ENCODE peak calls at places on chromosomes 1 and 21, in six cellular contexts. I, Q, J, C, K and W are unnamed samples.
A peak's percentile ranks its signal among the peaks of the same experiment; 100 is the strongest.

GRCh38 chr21:29777155-29777554 is 162.6 kb downstream of the GRIK1 start:
- DNase-seq in I (no peak), Q (no peak), J (no peak), C (no peak), K (no peak), W (no peak)

GRCh38 chr1:214187933-214188332 is 93.0 kb upstream of the SMYD2 start:
- DNase-seq in I (no peak), Q (no peak), J (no peak), C (no peak), K (no peak), W (no peak)

GRCh38 chr1:217718873-217719272 is 87.7 kb downstream of the SPATA17 start:
- DNase-seq in I (no peak), Q (no peak), J (no peak), C (no peak), K (no peak), W (no peak)

GRCh38 chr1:21568006-21568746 is 59.0 kb downstream of the ALPL start:
- DNase-seq in I (no peak), Q (no peak), J (no peak), C (no peak), K (no peak), W (no peak)

GRCh38 chr1:156766288-156767100 is 841 bp upstream of the PRCC start:
- DNase-seq in I (no peak), Q (no peak), J (no peak), C (no peak), K (no peak), W (no peak)

GRCh38 chr1:107198581-107198980 is 57.7 kb downstream of the NTNG1 start:
- DNase-seq in I (no peak), Q (no peak), J (no peak), C (no peak), K (no peak), W (no peak)

GRCh38 chr21:35989185-35989735 is 71.1 kb downstream of the SETD4 start:
- DNase-seq in I (no peak), Q (no peak), J (peak; percentile 52), C (no peak), K (peak; percentile 79), W (no peak)

GRCh38 chr1:52455686-52456085 is 51.3 kb downstream of the PRPF38A start:
- DNase-seq in I (no peak), Q (no peak), J (no peak), C (no peak), K (no peak), W (no peak)

GRCh38 chr1:224873645-224874369 is 55.7 kb upstream of the DNAH14 start:
- DNase-seq in I (no peak), Q (no peak), J (no peak), C (no peak), K (no peak), W (peak; percentile 21)

GRCh38 chr1:219402925-219403324 is 210.0 kb downstream of the ZC3H11B start:
- DNase-seq in I (no peak), Q (no peak), J (no peak), C (no peak), K (no peak), W (no peak)

GRCh38 chr1:104190821-104191220 is 441.1 kb downstream of the AMY1C start:
- DNase-seq in I (no peak), Q (no peak), J (no peak), C (no peak), K (no peak), W (no peak)

DNA sequence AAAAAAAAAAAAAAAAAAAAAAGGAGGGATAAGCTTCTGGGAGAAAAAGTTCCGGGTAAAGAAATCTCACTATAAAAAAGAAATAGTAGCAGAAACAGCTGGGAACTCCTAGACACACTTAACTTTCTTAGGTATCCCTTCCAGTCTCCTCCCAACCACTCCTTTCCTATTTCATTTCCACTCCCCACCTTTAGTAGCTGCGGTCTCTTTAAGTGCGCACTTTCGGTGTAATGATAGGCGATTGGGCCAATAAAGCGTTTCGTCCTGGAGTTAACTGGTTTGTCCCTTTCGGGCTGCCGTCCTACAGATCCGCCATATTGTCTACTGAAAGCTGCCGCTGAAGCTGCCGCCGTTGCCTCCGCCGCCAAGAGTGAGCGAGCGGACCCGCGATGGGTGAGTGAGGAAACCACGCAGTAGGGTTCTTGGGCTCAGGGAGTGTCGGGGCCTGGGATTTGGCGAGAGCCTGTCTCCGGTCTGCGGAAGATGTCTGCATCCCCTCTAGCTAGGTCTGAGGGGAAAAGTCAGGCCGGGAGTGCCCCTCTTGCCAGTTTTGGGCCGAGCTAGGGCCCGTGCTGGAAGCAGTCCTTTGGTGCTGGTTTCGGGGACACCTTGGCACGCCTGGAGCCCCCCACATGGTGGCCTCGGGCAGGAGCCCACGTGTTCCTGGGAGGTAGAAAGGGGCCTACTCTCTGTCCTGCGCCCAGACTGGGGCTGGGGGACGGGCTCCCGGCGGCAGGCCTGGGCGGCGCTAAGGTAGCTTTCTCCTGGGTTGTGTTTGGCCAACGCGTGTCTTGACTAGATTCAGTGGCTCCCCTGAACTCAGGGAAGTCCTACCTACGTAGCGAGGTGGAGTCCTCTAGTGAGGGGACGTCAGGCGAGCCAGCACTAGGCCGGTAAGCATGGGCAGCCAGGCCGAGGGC is at the start of gene KPNA6:
- DNase-seq in I (peak; percentile 92), Q (peak; percentile 89), J (peak; percentile 93), C (peak; percentile 90), K (peak; percentile 88), W (peak; percentile 93)
- H3K36me3 ChIP-seq in I (no peaks in the 10 kb centered on the region), Q (no peaks in the 10 kb centered on the region), J (peaks cover under 1% of the 10 kb centered on the region), C (no peaks in the 10 kb centered on the region), K (peaks cover under 1% of the 10 kb centered on the region), W (no peaks in the 10 kb centered on the region)

GRCh38 chr1:11940260-11940921 is 5.9 kb downstream of the PLOD1 start:
- DNase-seq in I (no peak), Q (no peak), J (no peak), C (no peak), K (no peak), W (peak; percentile 36)
- H3K36me3 ChIP-seq in I (no peaks in the 10 kb centered on the region), Q (no peaks in the 10 kb centered on the region), J (peaks cover 9% of the 10 kb centered on the region), C (no peaks in the 10 kb centered on the region), K (no peaks in the 10 kb centered on the region), W (no peaks in the 10 kb centered on the region)

GRCh38 chr21:33762798-33763572 is 120.7 kb downstream of the ITSN1 start:
- DNase-seq in I (no peak), Q (no peak), J (no peak), C (no peak), K (no peak), W (no peak)
- H3K36me3 ChIP-seq in I (no peaks in the 10 kb centered on the region), Q (no peaks in the 10 kb centered on the region), J (peaks cover 28% of the 10 kb centered on the region), C (no peaks in the 10 kb centered on the region), K (peaks cover 25% of the 10 kb centered on the region), W (no peaks in the 10 kb centered on the region)

GRCh38 chr1:43592974-43593683 is 56.8 kb upstream of the KDM4A start:
- DNase-seq in I (no peak), Q (no peak), J (no peak), C (no peak), K (no peak), W (no peak)
- H3K36me3 ChIP-seq in I (peaks cover 2% of the 10 kb centered on the region), Q (no peaks in the 10 kb centered on the region), J (no peaks in the 10 kb centered on the region), C (no peaks in the 10 kb centered on the region), K (peaks cover 87% of the 10 kb centered on the region), W (peaks cover 5% of the 10 kb centered on the region)

DNA sequence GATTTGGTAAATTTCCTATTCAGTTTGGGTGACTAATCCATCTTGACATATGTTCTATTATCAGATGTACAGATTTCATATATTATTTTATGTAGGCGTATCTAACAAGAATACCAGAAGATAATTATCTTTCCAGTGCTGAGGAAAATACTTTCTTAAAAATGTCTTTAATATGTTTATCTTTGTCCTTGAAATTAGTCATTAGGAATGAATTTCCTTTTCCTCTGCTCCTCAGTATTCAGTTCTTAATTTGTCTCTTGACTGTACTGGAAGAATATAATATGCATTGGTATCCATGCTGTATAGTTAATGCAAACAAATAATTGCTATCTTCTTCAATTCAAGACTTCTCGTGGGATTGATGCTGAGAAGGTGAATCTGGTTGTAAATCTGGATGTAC is 6.6 kb downstream of the DDX20 start:
- DNase-seq in I (no peak), Q (no peak), J (no peak), C (no peak), K (no peak), W (no peak)
- H3K36me3 ChIP-seq in I (no peaks in the 10 kb centered on the region), Q (peaks cover 54% of the 10 kb centered on the region), J (peaks cover 91% of the 10 kb centered on the region), C (peaks cover 39% of the 10 kb centered on the region), K (peaks cover 68% of the 10 kb centered on the region), W (peaks cover 71% of the 10 kb centered on the region)

GRCh38 chr1:11839727-11840705 is 7.6 kb downstream of the NPPA start:
- DNase-seq in I (no peak), Q (no peak), J (no peak), C (no peak), K (peak; percentile 24), W (no peak)
- H3K36me3 ChIP-seq in I (no peaks in the 10 kb centered on the region), Q (peaks cover 43% of the 10 kb centered on the region), J (peaks cover 100% of the 10 kb centered on the region), C (peaks cover 30% of the 10 kb centered on the region), K (peaks cover 99% of the 10 kb centered on the region), W (no peaks in the 10 kb centered on the region)

GRCh38 chr1:26553942-26554682 is 24.6 kb downstream of the RPS6KA1 start:
- DNase-seq in I (no peak), Q (no peak), J (no peak), C (no peak), K (no peak), W (peak; percentile 28)
- H3K36me3 ChIP-seq in I (no peaks in the 10 kb centered on the region), Q (peaks cover 61% of the 10 kb centered on the region), J (no peaks in the 10 kb centered on the region), C (peaks cover 76% of the 10 kb centered on the region), K (peaks cover 21% of the 10 kb centered on the region), W (no peaks in the 10 kb centered on the region)